ENCODE peak calls at places on chromosome 21, in seven cellular contexts. M, D, I, X, J, P and C are unnamed samples.

GRCh38 chr21:34754690-34755647 is 86.2 kb downstream of the CLIC6 start:
- DNase-seq in I (no peak), D (no peak), P (no peak), X (no peak), J (no peak), M (no peak), C (no peak)

GRCh38 chr21:44427241-44428120 is 27.8 kb upstream of the LRRC3 start:
- DNase-seq in P (no peak), J (no peak), I (peak; percentile 45), X (no peak), D (no peak), M (peak; percentile 92), C (no peak)

GRCh38 chr21:17921579-17922530 is 102.7 kb upstream of the C21orf91 start:
- DNase-seq in J (peak; percentile 33), X (no peak), P (no peak), D (no peak), M (no peak), I (no peak), C (no peak)

GRCh38 chr21:36316872-36317484 is 3.0 kb upstream of the MORC3 start:
- DNase-seq in D (no peak), X (no peak), P (no peak), M (no peak), I (no peak), J (no peak), C (no peak)

GRCh38 chr21:37001446-37001845 is 5.1 kb upstream of the RIPPLY3 start:
- DNase-seq in X (no peak), D (no peak), P (no peak), I (no peak), M (no peak), J (no peak), C (no peak)

GRCh38 chr21:35779690-35780570 is 280.4 kb downstream of the SETD4 start:
- DNase-seq in X (peak; percentile 17), J (peak; percentile 38), P (no peak), I (no peak), D (no peak), M (no peak), C (no peak)

GRCh38 chr21:45138199-45139002 is 64.0 kb downstream of the ADARB1 start:
- DNase-seq in P (peak; percentile 77), J (no peak), M (no peak), X (peak; percentile 74), D (peak; percentile 60), I (peak; percentile 83), C (peak; percentile 73)

GRCh38 chr21:17859661-17860060 is 40.5 kb upstream of the C21orf91 start:
- DNase-seq in M (no peak), D (no peak), X (no peak), J (no peak), P (no peak), I (no peak), C (no peak)

GRCh38 chr21:39083377-39084008 is 99.8 kb downstream of the PSMG1 start:
- DNase-seq in I (peak; percentile 72), X (no peak), D (no peak), M (no peak), P (no peak), J (no peak), C (no peak)

GRCh38 chr21:18741954-18742353 is 338.4 kb upstream of the TMPRSS15 start:
- DNase-seq in D (no peak), M (no peak), X (no peak), J (no peak), I (no peak), P (no peak), C (no peak)

GRCh38 chr21:39422468-39423241 is 22.9 kb downstream of the LCA5L start:
- DNase-seq in M (no peak), X (no peak), J (no peak), P (no peak), D (no peak), I (no peak), C (no peak)